ENCODE peak calls at places on chromosomes 13 and 19, in eight cellular contexts. S, L, R, G, Q, D, Y and C are unnamed samples.
A peak's percentile ranks its signal among the peaks of the same experiment; 100 is the strongest.

GRCh38 chr13:79423801-79424642 is 18.0 kb upstream of the RBM26 start:
- DNase-seq in R (no peak), Q (no peak), G (no peak), Y (peak; percentile 25), D (no peak), S (no peak), L (no peak), C (no peak)

GRCh38 chr13:84127597-84128128 is 245.4 kb upstream of the SLITRK1 start:
- DNase-seq in S (peak; percentile 46), L (no peak), G (no peak), Q (no peak), Y (no peak), D (no peak), R (no peak), C (no peak)

GRCh38 chr13:21541271-21541670 is 62.7 kb downstream of the MICU2 start:
- DNase-seq in S (no peak), R (no peak), D (no peak), Y (peak; percentile 25), G (no peak), L (no peak), Q (no peak), C (no peak)

GRCh38 chr19:12687496-12688196 is at the start of gene GNG14:
- DNase-seq in L (no peak), G (no peak), Y (no peak), R (no peak), Q (no peak), D (no peak), S (no peak), C (no peak)

GRCh38 chr19:29535432-29535831 is 9.6 kb downstream of the VSTM2B start:
- DNase-seq in Q (no peak), D (no peak), G (no peak), L (no peak), R (peak; percentile 11), S (peak; percentile 38), Y (no peak), C (no peak)

GRCh38 chr13:111573362-111573761 is 252.9 kb downstream of the TEX29 start:
- DNase-seq in D (no peak), G (no peak), S (peak; percentile 2), Q (no peak), L (no peak), R (no peak), Y (no peak), C (no peak)

GRCh38 chr19:48881741-48882657 is 9.8 kb downstream of the PPP1R15A start:
- DNase-seq in Q (peak; percentile 23), D (no peak), Y (no peak), G (no peak), L (no peak), S (peak; percentile 66), R (no peak), C (no peak)

GRCh38 chr13:27965740-27966640 is 3.1 kb downstream of the CDX2 start:
- DNase-seq in R (peak; percentile 26), S (no peak), D (no peak), Q (no peak), L (peak; percentile 50), Y (no peak), G (no peak), C (peak; percentile 79)

GRCh38 chr13:98939552-98940306 is 38.1 kb downstream of the DOCK9 start:
- DNase-seq in R (no peak), Y (no peak), G (no peak), L (no peak), S (no peak), D (no peak), Q (no peak), C (no peak)

GRCh38 chr19:14089412-14089661 is 1.2 kb downstream of the SAMD1 start:
- DNase-seq in R (no peak), Q (no peak), S (no peak), Y (no peak), D (no peak), L (no peak), G (no peak), C (no peak)

GRCh38 chr13:48199404-48199991 is 33.5 kb upstream of the ITM2B start:
- DNase-seq in G (no peak), L (no peak), S (no peak), Q (no peak), R (no peak), D (no peak), Y (no peak), C (no peak)

GRCh38 chr13:48192536-48192935 is 40.5 kb upstream of the ITM2B start:
- DNase-seq in S (no peak), Y (no peak), Q (no peak), D (no peak), L (no peak), R (no peak), G (no peak), C (no peak)

GRCh38 chr13:48189122-48189521 is 43.9 kb upstream of the ITM2B start:
- DNase-seq in Q (no peak), L (no peak), Y (no peak), D (no peak), G (no peak), S (no peak), R (no peak), C (no peak)

GRCh38 chr13:48188640-48189039 is 44.4 kb upstream of the ITM2B start:
- DNase-seq in L (no peak), S (no peak), R (no peak), G (no peak), Q (no peak), Y (no peak), D (no peak), C (no peak)

GRCh38 chr13:48194392-48194754 is 38.6 kb upstream of the ITM2B start:
- DNase-seq in L (no peak), G (no peak), Q (no peak), R (no peak), Y (no peak), S (no peak), D (no peak), C (no peak)
- H3K27ac ChIP-seq in L (no peak overlapping the region), G (no peak overlapping the region), Q (no peak overlapping the region), R (peak overlapping the region; percentile 29), Y (no peak overlapping the region), S (no peak overlapping the region), D (no peak overlapping the region), C (no peak overlapping the region)

DNA sequence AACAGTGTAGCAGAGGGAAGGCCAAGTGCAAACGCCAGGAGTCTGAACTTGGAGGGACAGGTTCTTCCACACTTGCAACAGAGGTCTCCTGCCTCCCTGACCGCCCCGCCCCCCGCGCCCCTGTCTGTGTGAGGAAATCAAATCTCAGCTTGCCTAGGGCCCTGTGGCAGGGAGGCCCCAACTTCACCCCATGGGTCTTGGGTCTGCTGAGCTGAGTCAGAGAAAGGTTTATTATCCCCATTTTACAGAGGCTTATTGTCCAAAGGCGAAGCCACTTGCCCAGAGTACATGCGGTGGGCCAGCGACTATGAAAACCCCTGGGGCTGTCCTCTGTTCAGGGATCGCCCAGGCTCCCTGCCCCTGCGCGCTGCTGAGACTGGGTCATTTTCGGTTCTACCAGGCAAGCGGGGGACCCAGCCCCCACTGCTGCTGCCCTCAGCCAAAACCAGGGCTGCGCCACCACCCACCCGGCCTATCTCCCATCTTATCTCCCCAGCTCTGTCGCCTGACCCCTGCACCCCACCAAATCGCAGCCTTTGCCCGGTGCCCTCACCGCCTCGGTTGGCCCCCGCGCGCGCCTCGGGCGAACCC is 956 bp upstream of the CERS4 start:
- DNase-seq in R (peak; percentile 60), Y (no peak), D (peak; percentile 46), Q (no peak), G (no peak), S (peak; percentile 80), L (no peak), C (peak; percentile 70)
- H3K27ac ChIP-seq in R (peak overlapping the region; percentile 86), Y (peak overlapping the region; percentile 73), D (peak overlapping the region; percentile 51), Q (no peak overlapping the region), G (peak overlapping the region; percentile 80), S (no peak overlapping the region), L (no peak overlapping the region), C (peak overlapping the region; percentile 92)

GRCh38 chr13:110137677-110138008 is 169.3 kb downstream of the COL4A1 start:
- DNase-seq in S (no peak), R (no peak), D (peak; percentile 78), Y (peak; percentile 41), G (peak; percentile 45), L (peak; percentile 36), Q (no peak), C (peak; percentile 52)

GRCh38 chr13:110136660-110137585 is 170.0 kb downstream of the COL4A1 start:
- DNase-seq in L (no peak), G (no peak), R (no peak), D (no peak), Q (no peak), S (no peak), Y (no peak), C (no peak)

GRCh38 chr13:110138700-110139036 is 168.3 kb downstream of the COL4A1 start:
- DNase-seq in Y (no peak), G (no peak), R (no peak), L (no peak), Q (no peak), D (no peak), S (no peak), C (no peak)

GRCh38 chr13:110140099-110140498 is 166.9 kb downstream of the COL4A1 start:
- DNase-seq in R (no peak), D (no peak), L (no peak), G (no peak), Y (no peak), S (no peak), Q (no peak), C (no peak)

GRCh38 chr13:110138009-110138699 is 168.8 kb downstream of the COL4A1 start:
- DNase-seq in R (peak; percentile 55), S (peak; percentile 95), Y (peak; percentile 90), D (peak; percentile 82), Q (no peak), G (peak; percentile 56), L (peak; percentile 53), C (peak; percentile 34)
- H3K27ac ChIP-seq in R (peak overlapping the region; percentile 74), S (no peak overlapping the region), Y (peak overlapping the region; percentile 73), D (peak overlapping the region; percentile 95), Q (no peak overlapping the region), G (peak overlapping the region; percentile 79), L (peak overlapping the region; percentile 8), C (peak overlapping the region; percentile 45)

DNA sequence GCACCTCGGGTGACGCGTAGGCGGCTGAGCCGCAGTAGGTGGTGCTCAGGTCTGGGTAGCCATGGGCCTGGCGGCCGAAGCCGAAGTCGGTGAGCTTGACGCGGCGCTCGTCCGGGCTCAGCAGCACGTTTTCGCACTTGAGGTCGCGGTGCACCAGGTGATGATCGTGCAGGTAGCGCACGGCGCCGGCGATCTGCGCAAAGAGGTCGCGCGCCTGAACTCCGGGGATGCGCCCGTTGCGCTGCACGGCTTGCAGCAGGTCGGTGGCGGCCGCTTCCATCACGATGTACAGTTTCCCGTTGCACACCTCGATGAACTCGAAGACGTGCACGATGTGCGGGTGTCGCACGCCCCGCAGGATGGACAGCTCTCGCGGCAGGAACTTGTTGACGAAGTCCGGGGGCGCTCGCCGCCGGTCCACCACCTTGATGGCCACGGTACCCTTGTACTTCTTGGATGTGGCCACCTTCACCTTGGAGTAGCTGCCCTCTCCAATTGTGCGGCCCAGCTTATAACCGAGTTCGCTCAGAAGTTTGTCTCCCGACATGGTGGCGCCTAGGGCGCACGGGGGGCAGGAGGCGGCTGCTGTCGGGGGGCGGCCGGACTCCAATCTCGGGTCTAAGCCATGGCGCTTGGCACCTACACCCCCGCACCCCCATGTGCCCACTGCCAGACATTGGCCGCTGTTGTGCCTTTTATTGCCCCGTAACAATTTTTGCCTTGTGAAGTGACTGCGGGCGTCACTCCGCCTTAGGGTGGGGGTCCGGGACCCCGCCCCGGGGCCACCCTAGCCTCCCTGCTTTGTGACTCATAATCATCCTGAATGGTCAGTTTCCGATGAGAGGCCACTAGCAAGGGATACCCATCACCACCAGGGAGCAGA is at the start of gene TSSK6:
- DNase-seq in Y (peak; percentile 69), G (no peak), L (peak; percentile 32), S (no peak), Q (no peak), D (no peak), R (no peak), C (no peak)
- H3K27ac ChIP-seq in Y (peak within 1 kb of the TSS; percentile 80), G (peak within 1 kb of the TSS; percentile 64), L (peak within 1 kb of the TSS; percentile 75), S (no peak within 1 kb of the TSS), Q (peak within 1 kb of the TSS; percentile 83), D (peak within 1 kb of the TSS; percentile 59), R (peak within 1 kb of the TSS; percentile 85), C (peak within 1 kb of the TSS; percentile 81)